ENCODE peak calls at places on chromosomes 6 and 20, in five cellular contexts. H is choroid plexus epithelial cell, P is kidney epithelial cell, D is GM12865, K is endothelial cell. R is an unnamed sample.

GRCh38 chr6:53679446-53679933 is 13.9 kb upstream of the KLHL31 start:
- DNase-seq in H (peak; percentile 80), P (peak; percentile 10), D (peak; percentile 28), K (peak; percentile 8), R (no peak)

GRCh38 chr6:161498359-161498758 is 224.5 kb upstream of the AGPAT4 start:
- DNase-seq in H (peak; percentile 41), P (no peak), D (peak; percentile 18), K (peak; percentile 17), R (no peak)

GRCh38 chr6:39961178-39961577 is 26.9 kb upstream of the MOCS1 start:
- DNase-seq in H (peak; percentile 70), P (no peak), D (no peak), K (no peak), R (no peak)

GRCh38 chr20:62501801-62502495 is 26.2 kb upstream of the GATA5 start:
- DNase-seq in H (peak; percentile 66), P (peak; percentile 98), D (peak; percentile 87), K (no peak), R (no peak)

GRCh38 chr20:50504231-50504823 is 5.9 kb upstream of the PTPN1 start:
- DNase-seq in H (no peak), P (no peak), D (no peak), K (no peak), R (no peak)

GRCh38 chr6:69907981-69908498 is 41.7 kb downstream of the COL19A1 start:
- DNase-seq in H (peak; percentile 57), P (no peak), D (no peak), K (no peak), R (no peak)

GRCh38 chr6:138815221-138815620 is 19.3 kb downstream of the ECT2L start:
- DNase-seq in H (no peak), P (no peak), D (no peak), K (no peak), R (no peak)

GRCh38 chr20:10540636-10541493 is 105.8 kb downstream of the SLX4IP start:
- DNase-seq in H (peak; percentile 95), P (peak; percentile 92), D (no peak), K (no peak), R (no peak)

GRCh38 chr20:31835977-31836852 is 9.2 kb downstream of the FOXS1 start:
- DNase-seq in H (peak; percentile 95), P (peak; percentile 87), D (peak; percentile 76), K (no peak), R (no peak)

GRCh38 chr6:132115714-132116366 is 164.7 kb upstream of the CCN2 start:
- DNase-seq in H (no peak), P (no peak), D (no peak), K (no peak), R (no peak)

GRCh38 chr20:25318471-25319240 is 70.8 kb downstream of the PYGB start:
- DNase-seq in H (no peak), P (no peak), D (peak; percentile 94), K (no peak), R (no peak)

GRCh38 chr20:60224914-60225313 is 266.7 kb downstream of the CDH26 start:
- DNase-seq in H (peak; percentile 2), P (no peak), D (no peak), K (peak; percentile 30), R (no peak)
- TF ChIP-seq CTCF in H (peak; percentile 39), P (peak; percentile 40), D (peak; percentile 11), K (peak; percentile 58), R (peak; percentile 63)

GRCh38 chr20:35003211-35004031 is 47.8 kb downstream of the MYH7B start:
- DNase-seq in H (no peak), P (no peak), D (no peak), K (no peak), R (peak; percentile 87)
- TF ChIP-seq CTCF in H (no peak), P (no peak), D (no peak), K (no peak), R (no peak)

DNA sequence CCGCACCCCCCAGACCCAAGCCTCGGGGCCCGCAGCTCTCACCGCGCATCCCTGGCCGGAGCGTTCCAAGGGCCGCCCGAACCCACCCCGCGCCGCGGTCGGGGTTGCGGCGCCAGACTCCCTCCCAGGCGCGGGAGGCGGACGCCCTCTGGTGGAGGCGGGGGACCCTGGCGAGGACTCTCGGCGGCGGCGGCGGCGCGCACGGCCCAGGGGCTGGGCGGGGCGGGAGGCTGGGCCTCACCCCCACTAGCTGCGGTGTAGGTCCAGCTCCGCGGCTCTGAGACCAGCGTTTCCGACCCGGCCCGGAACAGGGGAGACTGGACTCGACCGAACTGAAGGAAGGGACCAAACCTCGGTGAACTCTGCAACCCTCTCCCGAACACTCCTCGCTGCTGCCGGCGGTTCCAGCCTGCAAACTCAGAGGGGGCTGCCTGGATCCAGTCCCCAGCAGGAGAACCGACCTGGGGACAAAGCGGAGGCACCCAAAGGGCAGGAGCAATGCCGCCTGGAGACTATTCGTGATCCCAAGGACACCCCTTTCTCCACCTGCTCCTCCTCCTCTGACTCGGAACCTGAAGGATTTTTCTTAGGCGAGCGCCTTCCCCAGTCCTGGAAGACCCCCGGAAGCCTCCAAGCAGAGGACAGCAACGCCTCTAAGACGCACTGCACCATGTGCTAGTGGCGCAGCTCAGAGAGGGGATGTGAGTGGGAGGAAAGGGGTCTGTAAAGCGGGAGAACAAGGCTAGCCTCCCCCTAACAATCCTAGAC is 859 bp upstream of the TOMM6 start:
- DNase-seq in H (peak; percentile 78), P (no peak), D (peak; percentile 88), K (peak; percentile 93), R (peak; percentile 92)
- TF ChIP-seq CTCF in H (peak; percentile 54), P (peak; percentile 22), D (peak; percentile 84), K (peak; percentile 75), R (peak; percentile 81)

GRCh38 chr6:148973809-148974208 is 227.0 kb downstream of the UST start:
- DNase-seq in H (peak; percentile 75), P (no peak), D (no peak), K (no peak), R (no peak)
- TF ChIP-seq CTCF in H (peak; percentile 82), P (peak; percentile 45), D (peak; percentile 10), K (peak; percentile 51), R (peak; percentile 83)

GRCh38 chr6:108133594-108134179 is 32.1 kb upstream of the NR2E1 start:
- DNase-seq in H (peak; percentile 86), P (peak; percentile 66), D (no peak), K (peak; percentile 85), R (no peak)
- TF ChIP-seq CTCF in H (no peak), P (no peak), D (no peak), K (no peak), R (peak; percentile 44)

GRCh38 chr6:84872996-84873395 is 108.6 kb upstream of the TBX18 start:
- DNase-seq in H (peak; percentile 57), P (no peak), D (no peak), K (no peak), R (no peak)

GRCh38 chr6:84868149-84868548 is 103.8 kb upstream of the TBX18 start:
- DNase-seq in H (no peak), P (no peak), D (no peak), K (no peak), R (no peak)

GRCh38 chr6:84871925-84872324 is 107.5 kb upstream of the TBX18 start:
- DNase-seq in H (no peak), P (no peak), D (no peak), K (no peak), R (no peak)

GRCh38 chr6:84867521-84867920 is 103.1 kb upstream of the TBX18 start:
- DNase-seq in H (peak; percentile 95), P (no peak), D (no peak), K (no peak), R (no peak)

DNA sequence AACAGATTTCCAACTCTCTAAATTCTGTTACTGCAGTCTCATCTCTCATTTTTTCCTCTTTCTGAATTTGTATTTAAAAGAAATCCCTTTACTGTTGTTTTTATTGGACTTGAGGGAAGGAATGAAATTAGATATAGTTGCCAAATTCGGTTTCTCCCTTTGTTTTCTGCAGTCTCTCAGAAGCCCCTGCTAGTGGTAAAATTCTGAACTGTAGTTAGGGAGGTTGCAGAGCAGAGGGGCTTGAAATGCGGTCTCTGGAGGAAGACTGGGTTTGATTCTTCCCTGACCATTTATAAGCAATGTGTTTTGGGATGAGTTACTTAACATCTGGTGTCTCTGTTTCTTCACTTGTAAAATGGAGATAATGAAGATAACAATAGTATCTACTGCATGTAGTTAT is 106.3 kb upstream of the TBX18 start:
- DNase-seq in H (no peak), P (no peak), D (no peak), K (no peak), R (no peak)
- TF ChIP-seq CTCF in H (peak; percentile 13), P (no peak), D (no peak), K (no peak), R (no peak)

GRCh38 chr6:156102129-156102528 is 646.5 kb upstream of the NOX3 start:
- DNase-seq in H (no peak), P (no peak), D (peak; percentile 4), K (no peak), R (no peak)
- TF ChIP-seq CTCF in H (no peak), P (peak; percentile 43), D (no peak), K (no peak), R (peak; percentile 13)

DNA sequence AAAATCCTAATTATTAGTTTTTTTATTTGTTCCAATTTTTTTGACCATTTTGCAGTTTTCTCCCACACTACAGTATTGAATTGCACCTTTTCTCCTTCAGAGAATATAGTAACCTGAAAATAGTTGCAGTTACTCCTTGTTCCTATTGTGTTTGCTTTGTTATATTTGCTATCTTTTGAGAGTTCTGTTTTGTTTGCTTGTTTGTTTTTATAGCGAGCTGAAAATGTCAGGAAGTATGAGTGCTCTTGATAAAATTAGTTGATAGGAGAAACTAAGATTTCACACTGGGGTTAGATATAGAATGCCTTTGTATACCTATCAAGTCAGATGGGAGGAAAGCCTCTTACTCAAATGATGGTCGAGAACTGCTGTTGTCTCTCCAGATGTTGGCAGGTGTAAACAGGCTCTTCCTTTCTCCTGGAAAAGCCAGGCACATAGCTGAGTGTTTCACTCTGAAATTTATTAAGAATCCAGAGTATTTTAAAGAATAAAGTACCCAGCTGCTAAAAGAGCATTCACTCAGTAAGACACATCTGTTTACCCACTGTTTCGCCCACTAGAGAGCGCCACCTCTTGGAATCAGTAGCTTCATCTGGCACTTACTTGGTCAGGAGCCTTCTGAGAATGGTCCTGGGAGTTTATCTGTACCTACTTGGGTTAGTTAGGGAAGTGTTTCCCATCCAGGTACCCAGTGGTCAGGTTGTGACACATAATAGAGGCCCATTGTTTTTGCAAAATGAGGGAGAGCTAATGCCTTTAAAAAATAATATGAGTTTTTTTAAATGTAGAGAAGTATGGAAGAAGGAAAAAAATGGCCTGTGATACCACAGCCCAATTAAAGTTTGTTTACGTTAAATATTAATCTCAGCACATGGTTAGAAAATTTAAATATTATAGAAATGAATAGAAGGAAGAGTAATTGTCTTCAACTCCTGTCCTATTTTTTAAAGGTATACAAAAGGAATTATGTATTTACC is 11.2 kb downstream of the NT5DC1 start:
- DNase-seq in H (peak; percentile 80), P (no peak), D (peak; percentile 64), K (peak; percentile 56), R (no peak)
- TF ChIP-seq CTCF in H (peak; percentile 82), P (peak; percentile 71), D (peak; percentile 63), K (peak; percentile 63), R (peak; percentile 74)

R was measured in chondrocyte.